ENCODE peak calls at places on chromosomes 3 and 15, in six cellular contexts. F is effector CD4-positive, alpha-beta T cell; V is EL; I is iris pigment epithelial cell; O is ovary; C is MCF 10A. R is an unnamed sample.

GRCh38 chr15:74616996-74617395 is 1.4 kb downstream of the CLK3 start:
- DNase-seq in F (no peak), V (peak), I (no peak), O (no peak), C (no peak), R (peak)

GRCh38 chr15:95742836-95743235 is 587.7 kb upstream of the NR2F2 start:
- DNase-seq in F (no peak), V (peak), I (no peak), O (peak), C (peak), R (peak)

GRCh38 chr15:82312611-82313349 is 36.5 kb downstream of the GOLGA6L10 start:
- DNase-seq in F (no peak), V (peak), I (no peak), O (no peak), C (no peak), R (peak)

GRCh38 chr3:14148041-14148985 is 23.5 kb downstream of the TMEM43 start:
- DNase-seq in F (no peak), V (no peak), I (no peak), O (no peak), C (no peak), R (peak)

GRCh38 chr15:65056868-65057548 is 10.8 kb downstream of the RASL12 start:
- DNase-seq in F (no peak), V (peak), I (peak), O (no peak), C (no peak), R (no peak)

GRCh38 chr3:128805771-128806170 is 73.6 kb upstream of the ACAD9 start:
- DNase-seq in F (no peak), V (peak), I (peak), O (no peak), C (peak), R (peak)

GRCh38 chr3:159624616-159625015 is 364.0 kb upstream of the IL12A start:
- DNase-seq in F (no peak), V (no peak), I (no peak), O (no peak), C (peak), R (no peak)

GRCh38 chr15:63211549-63211948 is 22.1 kb downstream of the RAB8B start:
- DNase-seq in F (no peak), V (no peak), I (no peak), O (no peak), C (no peak), R (no peak)

GRCh38 chr15:52485290-52485689 is 43.4 kb downstream of the MYO5A start:
- DNase-seq in F (no peak), V (no peak), I (no peak), O (no peak), C (no peak), R (no peak)

GRCh38 chr15:75785771-75786563 is 57.3 kb upstream of the UBE2Q2 start:
- DNase-seq in F (no peak), V (no peak), I (no peak), O (no peak), C (no peak), R (peak)

GRCh38 chr15:70512772-70513362 is 250.5 kb downstream of the UACA start:
- DNase-seq in F (no peak), V (peak), I (peak), O (no peak), C (peak), R (peak)

GRCh38 chr3:71585891-71586809 is 2.6 kb upstream of the FOXP1 start:
- DNase-seq in F (peak), V (peak), I (peak), O (no peak), C (peak), R (peak)

GRCh38 chr3:72768976-72769375 is 79.3 kb downstream of the SHQ1 start:
- DNase-seq in F (no peak), V (no peak), I (no peak), O (no peak), C (no peak), R (no peak)

GRCh38 chr15:20106026-20106425 is 435.6 kb downstream of the GOLGA6L6 start:
- DNase-seq in F (no peak), V (no peak), I (no peak), O (peak), C (peak), R (no peak)

GRCh38 chr3:43534676-43535075 is 87.1 kb downstream of the ANO10 start:
- DNase-seq in F (no peak), V (no peak), I (no peak), O (no peak), C (no peak), R (no peak)

GRCh38 chr15:66774001-66774814 is 72.2 kb downstream of the SMAD6 start:
- DNase-seq in F (peak), V (peak), I (peak), O (peak), C (peak), R (peak)

GRCh38 chr3:130758624-130759023 is 12.0 kb upstream of the PIK3R4 start:
- DNase-seq in F (no peak), V (no peak), I (no peak), O (no peak), C (no peak), R (no peak)

R was measured in GM23248.